ENCODE peak calls at places on chromosome 18, in four cellular contexts. A is lower lobe of right lung, B is astrocyte of the cerebellum, M is HFFc6. S is an unnamed sample.

GRCh38 chr18:57660961-57661360 is 39.3 kb upstream of the NARS1 start:
- DNase-seq in A (no peak), B (no peak), M (peak), S (no peak)

GRCh38 chr18:46623541-46623940 is 33.5 kb downstream of the LOXHD1 start:
- DNase-seq in A (no peak), B (no peak), M (no peak), S (no peak)

GRCh38 chr18:44557626-44558151 is 123.0 kb upstream of the SETBP1 start:
- DNase-seq in A (no peak), B (no peak), M (no peak), S (no peak)

GRCh38 chr18:34977787-34978532 is 63.3 kb upstream of the MAPRE2 start:
- DNase-seq in A (peak), B (no peak), M (no peak), S (peak)

GRCh38 chr18:42640160-42640559 is 475.3 kb downstream of the RIT2 start:
- DNase-seq in A (no peak), B (no peak), M (no peak), S (no peak)

GRCh38 chr18:66564236-66564635 is 39.7 kb downstream of the CDH19 start:
- DNase-seq in A (no peak), B (no peak), M (no peak), S (no peak)

GRCh38 chr18:60196818-60197217 is 175.8 kb downstream of the MC4R start:
- DNase-seq in A (no peak), B (no peak), M (no peak), S (no peak)

GRCh38 chr18:2878656-2879330 is 32.0 kb downstream of the EMILIN2 start:
- DNase-seq in A (no peak), B (no peak), M (no peak), S (no peak)

GRCh38 chr18:3130344-3130743 is 89.4 kb downstream of the MYOM1 start:
- DNase-seq in A (no peak), B (no peak), M (no peak), S (no peak)

GRCh38 chr18:8615397-8616025 is 6.3 kb downstream of the RAB12 start:
- DNase-seq in A (no peak), B (peak), M (peak), S (no peak)

GRCh38 chr18:8175486-8176061 is 433.7 kb upstream of the RAB12 start:
- DNase-seq in A (no peak), B (no peak), M (no peak), S (no peak)

GRCh38 chr18:111292-112014 is 46.9 kb upstream of the USP14 start:
- DNase-seq in A (peak), B (no peak), M (no peak), S (no peak)

GRCh38 chr18:44691148-44691925 is 10.6 kb downstream of the SETBP1 start:
- DNase-seq in A (no peak), B (no peak), M (no peak), S (no peak)

GRCh38 chr18:47260138-47260923 is 8.9 kb upstream of the SKOR2 start:
- DNase-seq in A (peak), B (peak), M (no peak), S (no peak)

GRCh38 chr18:45726603-45727002 is 2.6 kb downstream of the SLC14A1 start:
- DNase-seq in A (no peak), B (no peak), M (no peak), S (no peak)

DNA sequence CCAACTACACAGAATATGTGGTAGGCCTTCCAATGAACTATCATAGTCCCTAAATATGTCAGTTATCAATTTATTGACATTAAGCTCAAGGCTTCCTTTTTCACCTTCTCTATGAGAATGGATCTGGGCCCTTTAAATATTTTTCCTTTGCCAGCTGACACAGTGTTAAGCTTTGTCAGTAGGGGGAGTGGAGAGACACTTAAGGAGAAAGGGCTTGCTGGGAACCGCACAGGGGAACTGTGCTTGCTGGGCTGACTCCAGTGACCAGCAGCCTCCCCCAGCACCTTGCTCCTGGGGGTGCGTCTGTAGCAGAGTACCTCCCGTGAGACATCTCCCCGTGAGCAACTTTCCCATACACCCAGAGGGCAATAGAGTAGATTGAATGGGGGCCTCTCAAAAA is 6.5 kb upstream of the PTPN2 start:
- DNase-seq in A (no peak), B (no peak), M (no peak), S (no peak)
- TF ChIP-seq CTCF in A (no peak), B (no peak), M (peak), S (no peak)

GRCh38 chr18:36757081-36757480 is 71.7 kb downstream of the TPGS2 start:
- DNase-seq in A (no peak), B (peak), M (peak), S (no peak)
- TF ChIP-seq CTCF in A (peak), B (peak), M (peak), S (peak)

GRCh38 chr18:78986018-78986481 is 6.4 kb downstream of the SALL3 start:
- DNase-seq in A (no peak), B (peak), M (no peak), S (no peak)
- TF ChIP-seq CTCF in A (peak), B (peak), M (peak), S (peak)

GRCh38 chr18:50751947-50752346 is 67.9 kb downstream of the MRO start:
- DNase-seq in A (no peak), B (no peak), M (no peak), S (no peak)
- TF ChIP-seq CTCF in A (no peak), B (no peak), M (no peak), S (no peak)